ENCODE peak calls at places on chromosomes 5 and 9, in nine cellular contexts. T is ovary, M is A549, D is stomach, P is sigmoid colon, E is HepG2, G is transverse colon, C is H1, A is suprapubic skin. X is an unnamed sample.
A peak's percentile ranks its signal among the peaks of the same experiment; 100 is the strongest.

GRCh38 chr5:42108468-42108867 is 183.4 kb downstream of the FBXO4 start:
- DNase-seq in T (no peak), M (no peak), D (no peak), P (no peak), E (peak; percentile 78), G (no peak), C (no peak), A (no peak), X (no peak)

GRCh38 chr5:139961435-139962157 is 81.5 kb downstream of the NRG2 start:
- DNase-seq in T (no peak), M (no peak), D (no peak), P (no peak), E (no peak), G (no peak), C (no peak), A (peak; percentile 65), X (no peak)

GRCh38 chr5:134139377-134139851 is 24.9 kb downstream of the TCF7 start:
- DNase-seq in T (peak; percentile 14), M (no peak), D (peak; percentile 10), P (peak; percentile 61), E (no peak), G (no peak), C (no peak), A (peak; percentile 61), X (peak; percentile 14)

GRCh38 chr5:29720954-29721353 is 1472.5 kb upstream of the CDH6 start:
- DNase-seq in T (no peak), M (no peak), D (no peak), P (no peak), E (peak; percentile 15), G (no peak), C (no peak), A (no peak), X (no peak)

GRCh38 chr9:93260290-93261066 is 76.5 kb downstream of the WNK2 start:
- DNase-seq in T (peak; percentile 4), M (no peak), D (peak; percentile 17), P (peak; percentile 58), E (no peak), G (peak; percentile 5), C (peak; percentile 44), A (peak; percentile 74), X (no peak)

GRCh38 chr5:98454904-98455303 is 318.6 kb upstream of the RGMB start:
- DNase-seq in T (no peak), M (no peak), D (no peak), P (no peak), E (no peak), G (no peak), C (no peak), A (no peak), X (no peak)

GRCh38 chr5:1500411-1501091 is 23.2 kb downstream of the LPCAT1 start:
- DNase-seq in T (peak; percentile 85), M (no peak), D (peak; percentile 70), P (peak; percentile 88), E (no peak), G (peak; percentile 27), C (no peak), A (no peak), X (peak; percentile 75)

GRCh38 chr5:178241688-178242231 is 9.2 kb upstream of the PHYKPL start:
- DNase-seq in T (no peak), M (no peak), D (no peak), P (no peak), E (no peak), G (no peak), C (no peak), A (no peak), X (no peak)

GRCh38 chr5:101932599-101932998 is 363.5 kb downstream of the SLCO4C1 start:
- DNase-seq in T (no peak), M (no peak), D (no peak), P (no peak), E (peak; percentile 3), G (no peak), C (no peak), A (no peak), X (no peak)

GRCh38 chr9:135244751-135245221 is 157.3 kb downstream of the OLFM1 start:
- DNase-seq in T (no peak), M (no peak), D (peak; percentile 84), P (peak; percentile 58), E (no peak), G (no peak), C (no peak), A (no peak), X (no peak)

GRCh38 chr9:116737137-116737546 is 50.0 kb downstream of the TRIM32 start:
- DNase-seq in T (peak; percentile 59), M (peak; percentile 92), D (peak; percentile 86), P (peak; percentile 74), E (peak; percentile 66), G (peak; percentile 70), C (peak; percentile 98), A (peak; percentile 83), X (peak; percentile 91)

GRCh38 chr5:137332296-137332695 is 166.8 kb downstream of the SPOCK1 start:
- DNase-seq in T (no peak), M (no peak), D (no peak), P (no peak), E (no peak), G (no peak), C (no peak), A (no peak), X (no peak)

GRCh38 chr9:113298311-113298710 is 4.9 kb downstream of the RNF183 start:
- DNase-seq in T (no peak), M (no peak), D (no peak), P (no peak), E (no peak), G (no peak), C (no peak), A (no peak), X (no peak)

GRCh38 chr9:113302792-113303418 is at the start of gene RNF183:
- DNase-seq in T (no peak), M (no peak), D (peak; percentile 65), P (no peak), E (peak; percentile 40), G (peak; percentile 32), C (no peak), A (no peak), X (no peak)

GRCh38 chr9:113299800-113300292 is 3.3 kb downstream of the RNF183 start:
- DNase-seq in T (no peak), M (no peak), D (peak; percentile 53), P (no peak), E (no peak), G (peak; percentile 49), C (no peak), A (no peak), X (no peak)

GRCh38 chr9:113296796-113297558 is 6.2 kb downstream of the RNF183 start:
- DNase-seq in T (no peak), M (no peak), D (no peak), P (no peak), E (no peak), G (no peak), C (no peak), A (no peak), X (no peak)

GRCh38 chr9:113298924-113299770 is 4.0 kb downstream of the RNF183 start:
- DNase-seq in T (no peak), M (no peak), D (no peak), P (no peak), E (no peak), G (no peak), C (no peak), A (no peak), X (no peak)
- TF ChIP-seq EP300 in T (no peak), M (no peak), D (no peak), P (no peak), E (no peak), G (no peak), C (no peak), A (no peak), X (no peak)

GRCh38 chr5:18992264-18992663 is 995.7 kb downstream of the CDH18 start:
- DNase-seq in T (no peak), M (no peak), D (no peak), P (no peak), E (no peak), G (no peak), C (no peak), A (no peak), X (no peak)
- TF ChIP-seq EP300 in T (no peak), M (no peak), D (no peak), P (no peak), E (no peak), G (no peak), C (no peak), A (no peak), X (no peak)

DNA sequence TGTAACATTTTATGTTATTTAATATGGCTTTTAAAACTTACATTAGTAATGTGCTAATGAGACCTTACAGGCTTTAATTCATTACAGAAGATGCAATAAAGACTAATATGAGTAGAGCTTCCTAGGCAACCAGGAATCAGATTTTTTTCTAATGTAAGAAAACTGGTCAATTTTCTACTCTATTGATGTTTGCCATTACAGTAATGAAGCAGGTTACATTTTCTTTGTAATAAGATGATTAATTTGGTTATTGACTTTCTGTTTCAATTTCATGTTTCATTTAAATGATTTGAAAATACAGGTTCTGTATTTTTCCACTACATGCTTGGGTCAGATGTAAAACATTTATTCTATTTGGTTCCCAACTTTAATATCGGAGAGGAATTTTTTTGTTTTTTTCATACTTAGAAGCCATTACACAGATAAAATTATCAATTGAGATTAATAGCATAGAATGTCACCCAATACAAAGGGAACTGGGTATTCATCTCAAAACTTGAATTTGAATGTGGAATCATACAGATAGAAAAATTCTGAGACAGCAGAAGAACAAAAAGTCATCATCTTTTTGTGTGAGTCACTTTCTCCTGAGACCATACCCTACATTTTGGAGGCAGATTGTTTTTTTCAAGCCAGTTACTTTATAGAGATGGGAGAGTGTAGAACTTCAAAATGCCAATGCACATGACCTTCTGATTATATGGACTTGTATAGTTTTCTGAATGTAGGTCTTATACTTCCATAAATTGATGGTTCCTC is 133.6 kb upstream of the HMHB1 start:
- DNase-seq in T (no peak), M (no peak), D (no peak), P (no peak), E (no peak), G (no peak), C (no peak), A (no peak), X (no peak)
- TF ChIP-seq EP300 in T (no peak), M (no peak), D (no peak), P (no peak), E (no peak), G (no peak), C (no peak), A (no peak), X (no peak)

GRCh38 chr9:113886933-113887332 is 10.8 kb downstream of the ZNF618 start:
- DNase-seq in T (no peak), M (no peak), D (no peak), P (no peak), E (no peak), G (no peak), C (peak; percentile 30), A (no peak), X (no peak)

GRCh38 chr9:113887436-113887835 is 11.3 kb downstream of the ZNF618 start:
- DNase-seq in T (no peak), M (no peak), D (no peak), P (no peak), E (no peak), G (no peak), C (peak; percentile 36), A (no peak), X (no peak)

GRCh38 chr9:113885183-113886002 is 9.3 kb downstream of the ZNF618 start:
- DNase-seq in T (no peak), M (no peak), D (no peak), P (no peak), E (no peak), G (no peak), C (no peak), A (no peak), X (no peak)

GRCh38 chr9:113886471-113886870 is 10.4 kb downstream of the ZNF618 start:
- DNase-seq in T (no peak), M (no peak), D (no peak), P (no peak), E (no peak), G (no peak), C (no peak), A (no peak), X (no peak)

GRCh38 chr9:113886003-113886324 is 9.9 kb downstream of the ZNF618 start:
- DNase-seq in T (no peak), M (no peak), D (no peak), P (no peak), E (no peak), G (no peak), C (no peak), A (no peak), X (no peak)
- TF ChIP-seq EP300 in T (no peak), M (no peak), D (no peak), P (no peak), E (no peak), G (no peak), C (no peak), A (no peak), X (no peak)

X was measured in upper lobe of left lung.